ENCODE peak calls at places on chromosomes 2 and 18, in five cellular contexts. L is K562, O is HepG2, Q is H1, T is GM12878. B is an unnamed sample.

GRCh38 chr2:47639469-47639868 is 143.5 kb upstream of the MSH6 start:
- DNase-seq in T (no peak), O (no peak), Q (no peak), L (peak; percentile 12), B (peak; percentile 29)

GRCh38 chr2:100752628-100753333 is 67.2 kb upstream of the NPAS2 start:
- DNase-seq in O (peak; percentile 67), Q (no peak), T (no peak), L (no peak), B (peak; percentile 59)

GRCh38 chr2:86700705-86701104 is 19.4 kb upstream of the RMND5A start:
- DNase-seq in Q (no peak), T (no peak), O (no peak), L (no peak), B (no peak)

GRCh38 chr2:14408695-14409094 is 223.8 kb upstream of the LRATD1 start:
- DNase-seq in L (no peak), O (no peak), T (no peak), Q (no peak), B (no peak)

GRCh38 chr2:144645055-144645778 is 125.3 kb upstream of the ZEB2 start:
- DNase-seq in L (no peak), Q (no peak), O (no peak), T (no peak), B (no peak)

GRCh38 chr2:22626621-22627020 is 758.4 kb upstream of the KLHL29 start:
- DNase-seq in L (no peak), O (no peak), Q (peak; percentile 69), T (no peak), B (no peak)

GRCh38 chr18:61948842-61949438 is 56.1 kb upstream of the RNF152 start:
- DNase-seq in T (no peak), L (no peak), Q (no peak), O (no peak), B (no peak)

GRCh38 chr18:42296723-42297122 is 341.7 kb downstream of the PIK3C3 start:
- DNase-seq in L (no peak), O (no peak), Q (no peak), T (no peak), B (no peak)

GRCh38 chr18:34887881-34888580 is 153.2 kb upstream of the MAPRE2 start:
- DNase-seq in Q (no peak), L (no peak), T (no peak), O (peak; percentile 17), B (no peak)

GRCh38 chr2:132562245-132562644 is 107.8 kb downstream of the LYPD1 start:
- DNase-seq in Q (no peak), L (no peak), T (no peak), O (no peak), B (no peak)

GRCh38 chr2:137507237-137507636 is 457.0 kb upstream of the HNMT start:
- DNase-seq in L (no peak), T (no peak), Q (no peak), O (no peak), B (no peak)

GRCh38 chr2:54845514-54845913 is 122.1 kb downstream of the EML6 start:
- DNase-seq in T (peak; percentile 5), Q (no peak), L (no peak), O (no peak), B (no peak)

GRCh38 chr2:196980498-196980897 is 54.0 kb upstream of the PGAP1 start:
- DNase-seq in O (no peak), L (no peak), Q (no peak), T (no peak), B (no peak)

GRCh38 chr18:70036771-70037452 is 89.2 kb upstream of the CD226 start:
- DNase-seq in O (no peak), Q (no peak), T (peak; percentile 79), L (peak; percentile 65), B (no peak)

GRCh38 chr2:137940191-137940590 is 24.1 kb upstream of the HNMT start:
- DNase-seq in L (no peak), T (no peak), Q (no peak), O (no peak), B (no peak)

GRCh38 chr18:21979171-21979560 is 190.2 kb upstream of the GATA6 start:
- DNase-seq in O (peak; percentile 75), Q (no peak), L (no peak), T (no peak), B (no peak)

GRCh38 chr2:235402444-235402843 is 91.4 kb upstream of the AGAP1 start:
- DNase-seq in T (no peak), L (no peak), O (no peak), Q (no peak), B (no peak)

GRCh38 chr2:241237047-241237446 is 48.6 kb downstream of the ANO7 start:
- DNase-seq in Q (no peak), L (no peak), O (no peak), T (no peak), B (no peak)

GRCh38 chr2:49621014-49621413 is 466.7 kb upstream of the FSHR start:
- DNase-seq in O (no peak), T (no peak), L (no peak), Q (no peak), B (no peak)

GRCh38 chr18:47968006-47968676 is 37.7 kb upstream of the SMAD2 start:
- DNase-seq in L (no peak), Q (no peak), O (no peak), T (no peak), B (peak; percentile 28)

GRCh38 chr2:101566632-101567228 is 91.8 kb upstream of the RFX8 start:
- DNase-seq in O (peak; percentile 100), Q (no peak), T (no peak), L (no peak), B (peak; percentile 45)

GRCh38 chr2:96638144-96639121 is at the start of gene KANSL3:
- DNase-seq in O (peak; percentile 87), T (peak; percentile 64), L (peak; percentile 95), Q (peak; percentile 97), B (peak; percentile 95)

GRCh38 chr2:221570321-221571107 is 1.6 kb downstream of the EPHA4 start:
- DNase-seq in T (no peak), L (no peak), O (no peak), Q (peak; percentile 58), B (no peak)

GRCh38 chr2:1708476-1709334 is 35.6 kb downstream of the PXDN start:
- DNase-seq in L (no peak), T (no peak), O (no peak), Q (no peak), B (no peak)

GRCh38 chr2:240463274-240463865 is 27.9 kb downstream of the GPC1 start:
- DNase-seq in Q (no peak), L (no peak), O (no peak), T (no peak), B (no peak)

DNA sequence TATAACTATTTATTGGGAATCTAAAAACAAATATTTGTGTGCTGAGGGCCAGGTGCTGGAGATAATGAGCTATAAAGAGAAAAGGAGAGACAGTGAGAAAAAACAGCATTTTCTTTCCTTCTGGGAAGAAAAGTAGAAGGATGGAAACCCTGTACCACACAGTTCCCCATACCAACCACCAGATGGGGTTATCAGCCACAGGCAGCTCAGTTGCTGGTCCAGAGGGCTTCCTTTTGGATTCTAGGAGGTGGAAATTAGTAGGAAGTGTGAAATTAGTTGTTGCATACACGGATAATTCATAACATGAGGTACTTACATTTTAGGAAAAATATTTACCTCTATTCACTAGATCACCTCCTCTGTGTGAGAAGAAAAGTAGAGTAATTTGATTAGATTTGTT is 237.0 kb upstream of the FOSL2 start:
- DNase-seq in Q (no peak), T (no peak), O (no peak), L (peak; percentile 63), B (peak; percentile 14)
- TF ChIP-seq KDM1A in Q (no peak), T (no peak), O (no peak), L (no peak), B (no peak)

GRCh38 chr2:236552586-236552985 is 17.0 kb upstream of the ACKR3 start:
- DNase-seq in Q (no peak), O (no peak), T (no peak), L (no peak), B (no peak)

GRCh38 chr2:236551843-236552542 is 17.6 kb upstream of the ACKR3 start:
- DNase-seq in O (no peak), Q (no peak), T (peak; percentile 70), L (no peak), B (no peak)

GRCh38 chr2:236553522-236553921 is 16.1 kb upstream of the ACKR3 start:
- DNase-seq in L (no peak), T (no peak), Q (no peak), O (no peak), B (no peak)

GRCh38 chr2:236555486-236555885 is 14.1 kb upstream of the ACKR3 start:
- DNase-seq in L (no peak), Q (no peak), T (no peak), O (no peak), B (no peak)

DNA sequence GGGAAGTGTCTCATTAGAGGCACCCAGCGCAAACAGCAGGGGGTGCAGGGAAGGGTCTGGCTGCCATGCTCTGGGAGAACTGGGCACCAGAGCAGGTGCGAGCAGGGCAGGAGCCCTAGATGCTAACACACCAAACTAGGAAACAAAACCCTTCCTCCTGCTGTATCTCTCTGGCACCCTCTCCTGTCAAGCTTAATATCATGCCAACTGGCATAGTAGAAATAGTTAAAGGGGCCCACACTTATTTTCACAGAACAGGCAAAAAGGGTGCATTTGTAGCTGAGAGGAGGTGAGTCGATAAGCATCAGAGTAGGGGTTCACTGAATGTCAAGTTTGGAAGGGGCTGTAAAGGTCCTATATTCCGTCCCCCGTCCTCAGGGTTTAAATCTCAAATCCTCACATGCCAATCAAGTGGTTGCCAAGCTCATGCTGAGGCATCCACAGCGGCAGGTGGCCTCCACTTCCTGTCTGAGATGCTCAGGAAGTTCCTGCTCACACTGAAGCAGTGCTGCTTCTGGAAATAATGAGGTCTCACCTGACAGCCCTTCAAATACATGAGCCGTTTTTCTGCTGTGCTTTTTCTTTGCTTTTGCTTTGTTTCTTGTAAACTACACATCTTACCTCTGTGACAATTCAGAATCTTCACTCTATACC is 14.9 kb upstream of the ACKR3 start:
- DNase-seq in Q (no peak), T (no peak), L (no peak), O (no peak), B (no peak)
- TF ChIP-seq KDM1A in Q (no peak), T (no peak), L (no peak), O (no peak), B (no peak)

DNA sequence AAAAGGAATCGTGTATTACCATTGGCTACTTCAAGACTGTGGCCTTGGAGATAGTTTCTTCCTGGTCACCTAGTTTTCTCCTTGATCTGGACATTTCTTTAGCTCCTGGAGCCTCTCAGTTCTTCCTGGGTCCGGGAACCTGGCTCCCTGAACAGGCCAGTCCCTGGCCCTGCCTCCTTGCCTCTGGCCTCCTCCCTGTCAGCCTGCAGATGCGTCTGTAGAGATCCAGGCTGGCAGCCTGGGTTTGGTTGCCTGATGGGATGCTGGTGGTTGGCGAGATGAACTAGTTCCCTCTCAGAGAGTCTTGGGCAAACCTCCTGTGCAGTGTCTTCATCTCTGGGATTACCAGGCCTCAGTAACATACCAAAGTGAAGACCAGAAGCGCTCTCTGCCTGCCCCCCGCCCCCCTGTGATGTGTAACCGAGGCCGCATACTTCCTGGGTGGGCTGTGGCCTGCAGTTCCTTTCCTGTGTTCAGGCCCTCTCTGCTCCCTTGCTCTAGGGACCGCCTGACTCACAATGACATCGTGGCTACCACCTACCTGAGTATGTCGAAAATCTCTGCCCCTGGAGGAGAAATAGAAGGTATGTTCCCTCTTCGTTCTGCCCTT is 85.4 kb downstream of the DYSF start:
- DNase-seq in T (no peak), O (no peak), L (no peak), Q (no peak), B (no peak)
- TF ChIP-seq KDM1A in T (no peak), O (no peak), L (no peak), Q (no peak), B (no peak)

DNA sequence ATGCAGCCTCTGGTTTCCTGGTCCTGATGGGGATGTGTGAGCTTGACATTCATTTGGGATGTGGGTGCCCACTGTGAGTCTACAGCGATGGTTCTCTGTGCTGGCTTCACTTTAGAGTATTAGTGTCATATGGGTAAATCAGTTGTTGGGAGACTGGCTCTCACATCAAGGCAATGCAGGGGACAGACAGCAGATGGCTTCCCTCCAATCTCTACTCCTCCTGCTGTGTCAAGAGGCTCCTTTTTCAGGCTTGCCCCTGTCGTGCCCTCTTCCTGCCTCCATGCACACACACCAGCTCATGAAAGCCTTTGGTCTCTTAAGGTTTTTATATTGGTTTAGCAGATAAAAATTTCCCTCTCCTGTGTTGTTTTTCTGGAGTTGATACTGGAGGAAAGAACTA is 315.6 kb downstream of the RDH14 start:
- DNase-seq in L (no peak), T (no peak), Q (no peak), O (no peak), B (peak; percentile 9)
- TF ChIP-seq KDM1A in L (no peak), T (no peak), Q (no peak), O (no peak), B (no peak)